ENCODE peak calls at places on chromosomes 6 and 20, in six cellular contexts. One of them, this sample, is unnamed. For H3K4me1, the result is how much of the 10 kb centered on the place peaks cover.

GRCh38 chr6:3294396-3294795 is 35.6 kb downstream of the PSMG4 start:
- DNase-seq in lung: no peak
- DNase-seq in A549: no peak
- DNase-seq in cardiac muscle cell: no peak
- DNase-seq in endothelial cell of umbilical vein: no peak
- DNase-seq in Peyer's patch: peak
- DNase-seq in this sample: no peak

GRCh38 chr20:9081423-9081966 is 12.6 kb downstream of the PLCB4 start:
- DNase-seq in lung: no peak
- DNase-seq in A549: no peak
- DNase-seq in cardiac muscle cell: no peak
- DNase-seq in endothelial cell of umbilical vein: no peak
- DNase-seq in Peyer's patch: no peak
- DNase-seq in this sample: no peak

GRCh38 chr6:120857422-120857821 is 476.9 kb downstream of the TBC1D32 start:
- DNase-seq in lung: no peak
- DNase-seq in A549: no peak
- DNase-seq in cardiac muscle cell: no peak
- DNase-seq in endothelial cell of umbilical vein: no peak
- DNase-seq in Peyer's patch: no peak
- DNase-seq in this sample: no peak

GRCh38 chr6:3698021-3698420 is 53.5 kb downstream of the PXDC1 start:
- DNase-seq in lung: no peak
- DNase-seq in A549: no peak
- DNase-seq in cardiac muscle cell: peak
- DNase-seq in endothelial cell of umbilical vein: no peak
- DNase-seq in Peyer's patch: no peak
- DNase-seq in this sample: no peak

GRCh38 chr20:13008761-13009681 is at the start of gene SPTLC3:
- DNase-seq in lung: peak
- DNase-seq in A549: no peak
- DNase-seq in cardiac muscle cell: peak
- DNase-seq in endothelial cell of umbilical vein: peak
- DNase-seq in Peyer's patch: peak
- DNase-seq in this sample: no peak

GRCh38 chr6:54191460-54191859 is 80.2 kb downstream of the MLIP start:
- DNase-seq in lung: no peak
- DNase-seq in A549: no peak
- DNase-seq in cardiac muscle cell: peak
- DNase-seq in endothelial cell of umbilical vein: peak
- DNase-seq in Peyer's patch: no peak
- DNase-seq in this sample: no peak

GRCh38 chr6:53717571-53717970 is 52.0 kb upstream of the KLHL31 start:
- DNase-seq in lung: no peak
- DNase-seq in A549: no peak
- DNase-seq in cardiac muscle cell: no peak
- DNase-seq in endothelial cell of umbilical vein: no peak
- DNase-seq in Peyer's patch: no peak
- DNase-seq in this sample: no peak

GRCh38 chr6:21885532-21886089 is 292.1 kb downstream of the SOX4 start:
- DNase-seq in lung: no peak
- DNase-seq in A549: peak
- DNase-seq in cardiac muscle cell: peak
- DNase-seq in endothelial cell of umbilical vein: peak
- DNase-seq in Peyer's patch: no peak
- DNase-seq in this sample: peak

GRCh38 chr6:37092851-37093727 is 76.9 kb upstream of the PIM1 start:
- DNase-seq in lung: no peak
- DNase-seq in A549: no peak
- DNase-seq in cardiac muscle cell: no peak
- DNase-seq in endothelial cell of umbilical vein: no peak
- DNase-seq in Peyer's patch: no peak
- DNase-seq in this sample: no peak

GRCh38 chr20:10475225-10475624 is 40.1 kb downstream of the SLX4IP start:
- DNase-seq in lung: no peak
- DNase-seq in A549: no peak
- DNase-seq in cardiac muscle cell: no peak
- DNase-seq in endothelial cell of umbilical vein: no peak
- DNase-seq in Peyer's patch: no peak
- DNase-seq in this sample: no peak

GRCh38 chr6:31733734-31734133 is 2.6 kb downstream of the CLIC1 start:
- DNase-seq in lung: no peak
- DNase-seq in A549: no peak
- DNase-seq in cardiac muscle cell: no peak
- DNase-seq in endothelial cell of umbilical vein: no peak
- DNase-seq in Peyer's patch: no peak
- DNase-seq in this sample: no peak
- H3K4me3 ChIP-seq in lung: no peak
- H3K4me3 ChIP-seq in A549: no peak
- H3K4me3 ChIP-seq in cardiac muscle cell: no peak
- H3K4me3 ChIP-seq in endothelial cell of umbilical vein: no peak
- H3K4me3 ChIP-seq in Peyer's patch: peak
- H3K4me3 ChIP-seq in this sample: no peak

GRCh38 chr20:34512955-34513419 is 3.2 kb upstream of the DYNLRB1 start:
- DNase-seq in lung: no peak
- DNase-seq in A549: no peak
- DNase-seq in cardiac muscle cell: no peak
- DNase-seq in endothelial cell of umbilical vein: no peak
- DNase-seq in Peyer's patch: no peak
- DNase-seq in this sample: no peak
- H3K4me1 ChIP-seq in lung: under half
- H3K4me1 ChIP-seq in A549: under half
- H3K4me1 ChIP-seq in cardiac muscle cell: under half
- H3K4me1 ChIP-seq in endothelial cell of umbilical vein: under half
- H3K4me1 ChIP-seq in Peyer's patch: under half
- H3K4me1 ChIP-seq in this sample: under half

GRCh38 chr6:46376562-46376969 is 114.7 kb downstream of the RCAN2 start:
- DNase-seq in lung: no peak
- DNase-seq in A549: no peak
- DNase-seq in cardiac muscle cell: no peak
- DNase-seq in endothelial cell of umbilical vein: no peak
- DNase-seq in Peyer's patch: no peak
- DNase-seq in this sample: no peak

GRCh38 chr6:46367365-46367764 is 123.9 kb downstream of the RCAN2 start:
- DNase-seq in lung: no peak
- DNase-seq in A549: no peak
- DNase-seq in cardiac muscle cell: no peak
- DNase-seq in endothelial cell of umbilical vein: no peak
- DNase-seq in Peyer's patch: no peak
- DNase-seq in this sample: no peak

GRCh38 chr6:46368137-46368536 is 123.1 kb downstream of the RCAN2 start:
- DNase-seq in lung: no peak
- DNase-seq in A549: no peak
- DNase-seq in cardiac muscle cell: no peak
- DNase-seq in endothelial cell of umbilical vein: no peak
- DNase-seq in Peyer's patch: no peak
- DNase-seq in this sample: no peak

GRCh38 chr6:46366190-46366900 is 124.9 kb downstream of the RCAN2 start:
- DNase-seq in lung: no peak
- DNase-seq in A549: no peak
- DNase-seq in cardiac muscle cell: no peak
- DNase-seq in endothelial cell of umbilical vein: no peak
- DNase-seq in Peyer's patch: no peak
- DNase-seq in this sample: no peak

GRCh38 chr6:46370622-46371021 is 120.6 kb downstream of the RCAN2 start:
- DNase-seq in lung: no peak
- DNase-seq in A549: no peak
- DNase-seq in cardiac muscle cell: no peak
- DNase-seq in endothelial cell of umbilical vein: no peak
- DNase-seq in Peyer's patch: no peak
- DNase-seq in this sample: no peak
- TF ChIP-seq CTCF in lung: no peak
- TF ChIP-seq CTCF in A549: no peak
- TF ChIP-seq CTCF in cardiac muscle cell: no peak
- TF ChIP-seq CTCF in endothelial cell of umbilical vein: no peak
- TF ChIP-seq CTCF in Peyer's patch: no peak
- TF ChIP-seq CTCF in this sample: no peak

GRCh38 chr6:106104476-106104875 is 18.3 kb downstream of the PRDM1 start:
- DNase-seq in lung: no peak
- DNase-seq in A549: no peak
- DNase-seq in cardiac muscle cell: no peak
- DNase-seq in endothelial cell of umbilical vein: no peak
- DNase-seq in Peyer's patch: no peak
- DNase-seq in this sample: no peak

GRCh38 chr6:106102034-106102433 is 15.9 kb downstream of the PRDM1 start:
- DNase-seq in lung: no peak
- DNase-seq in A549: no peak
- DNase-seq in cardiac muscle cell: no peak
- DNase-seq in endothelial cell of umbilical vein: no peak
- DNase-seq in Peyer's patch: no peak
- DNase-seq in this sample: no peak

GRCh38 chr6:106101466-106101865 is 15.3 kb downstream of the PRDM1 start:
- DNase-seq in lung: no peak
- DNase-seq in A549: no peak
- DNase-seq in cardiac muscle cell: no peak
- DNase-seq in endothelial cell of umbilical vein: no peak
- DNase-seq in Peyer's patch: no peak
- DNase-seq in this sample: no peak

GRCh38 chr6:106103728-106104109 is 17.6 kb downstream of the PRDM1 start:
- DNase-seq in lung: no peak
- DNase-seq in A549: no peak
- DNase-seq in cardiac muscle cell: no peak
- DNase-seq in endothelial cell of umbilical vein: no peak
- DNase-seq in Peyer's patch: no peak
- DNase-seq in this sample: no peak

GRCh38 chr6:106102967-106103727 is 17.0 kb downstream of the PRDM1 start:
- DNase-seq in lung: no peak
- DNase-seq in A549: no peak
- DNase-seq in cardiac muscle cell: no peak
- DNase-seq in endothelial cell of umbilical vein: no peak
- DNase-seq in Peyer's patch: no peak
- DNase-seq in this sample: no peak
- H3K4me3 ChIP-seq in lung: no peak
- H3K4me3 ChIP-seq in A549: no peak
- H3K4me3 ChIP-seq in cardiac muscle cell: no peak
- H3K4me3 ChIP-seq in endothelial cell of umbilical vein: no peak
- H3K4me3 ChIP-seq in Peyer's patch: peak
- H3K4me3 ChIP-seq in this sample: peak

GRCh38 chr6:44265003-44265842 is at the start of gene NFKBIE:
- DNase-seq in lung: peak
- DNase-seq in A549: peak
- DNase-seq in cardiac muscle cell: peak
- DNase-seq in endothelial cell of umbilical vein: peak
- DNase-seq in Peyer's patch: peak
- DNase-seq in this sample: peak
- H3K4me1 ChIP-seq in lung: under half
- H3K4me1 ChIP-seq in A549: under half
- H3K4me1 ChIP-seq in cardiac muscle cell: under half
- H3K4me1 ChIP-seq in endothelial cell of umbilical vein: under half
- H3K4me1 ChIP-seq in Peyer's patch: under half
- H3K4me1 ChIP-seq in this sample: under half

GRCh38 chr6:10424005-10424404 is 9.1 kb upstream of the TFAP2A start:
- DNase-seq in lung: no peak
- DNase-seq in A549: no peak
- DNase-seq in cardiac muscle cell: no peak
- DNase-seq in endothelial cell of umbilical vein: no peak
- DNase-seq in Peyer's patch: no peak
- DNase-seq in this sample: no peak
- TF ChIP-seq CTCF in lung: no peak
- TF ChIP-seq CTCF in A549: no peak
- TF ChIP-seq CTCF in cardiac muscle cell: no peak
- TF ChIP-seq CTCF in endothelial cell of umbilical vein: no peak
- TF ChIP-seq CTCF in Peyer's patch: no peak
- TF ChIP-seq CTCF in this sample: peak

DNA sequence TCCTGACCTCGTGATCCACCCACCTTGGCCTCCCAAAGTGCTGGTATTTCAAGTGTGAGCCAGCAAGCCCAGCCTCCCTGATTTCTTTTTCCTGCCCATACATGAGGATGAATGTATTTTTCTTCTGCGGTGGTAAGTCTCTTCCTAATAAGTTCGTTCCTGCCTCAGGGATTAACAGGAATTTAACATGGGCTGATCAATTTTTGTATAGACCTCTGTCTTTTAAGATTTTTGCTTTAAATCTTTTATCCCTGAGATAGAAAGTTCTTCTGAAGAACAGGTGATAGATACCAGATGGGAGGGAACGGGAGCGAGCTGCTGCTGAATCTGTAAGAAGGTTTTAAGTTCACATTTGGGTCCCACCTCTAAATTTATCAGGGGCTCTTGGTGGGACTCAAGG is 7.0 kb upstream of the ZNFX1 start:
- DNase-seq in lung: no peak
- DNase-seq in A549: no peak
- DNase-seq in cardiac muscle cell: no peak
- DNase-seq in endothelial cell of umbilical vein: no peak
- DNase-seq in Peyer's patch: no peak
- DNase-seq in this sample: no peak
- H3K4me3 ChIP-seq in lung: no peak
- H3K4me3 ChIP-seq in A549: peak
- H3K4me3 ChIP-seq in cardiac muscle cell: no peak
- H3K4me3 ChIP-seq in endothelial cell of umbilical vein: no peak
- H3K4me3 ChIP-seq in Peyer's patch: no peak
- H3K4me3 ChIP-seq in this sample: peak